ENCODE peak calls at places on chromosomes 2 and 18, in nine cellular contexts. One of them, this sample, is unnamed.

GRCh38 chr2:23351388-23352141 is 33.4 kb upstream of the KLHL29 start:
- DNase-seq in mammary epithelial cell: peak
- DNase-seq in AG09309: peak
- DNase-seq in MV-4-11: peak
- DNase-seq in NCI-H345: no peak
- DNase-seq in NCI-H510A treated with DMSO at 0.1 percent for 48 hours: peak
- DNase-seq in B cell: peak
- DNase-seq in cardiac fibroblast: peak
- DNase-seq in neural progenitor cell: peak
- DNase-seq in this sample: peak

GRCh38 chr2:121150713-121151112 is 134.3 kb downstream of the TFCP2L1 start:
- DNase-seq in mammary epithelial cell: no peak
- DNase-seq in AG09309: no peak
- DNase-seq in MV-4-11: no peak
- DNase-seq in NCI-H345: no peak
- DNase-seq in NCI-H510A treated with DMSO at 0.1 percent for 48 hours: no peak
- DNase-seq in B cell: no peak
- DNase-seq in cardiac fibroblast: no peak
- DNase-seq in neural progenitor cell: no peak
- DNase-seq in this sample: no peak

GRCh38 chr2:30208453-30208852 is 22.9 kb upstream of the LBH start:
- DNase-seq in mammary epithelial cell: peak
- DNase-seq in AG09309: peak
- DNase-seq in MV-4-11: peak
- DNase-seq in NCI-H345: peak
- DNase-seq in NCI-H510A treated with DMSO at 0.1 percent for 48 hours: peak
- DNase-seq in B cell: peak
- DNase-seq in cardiac fibroblast: peak
- DNase-seq in neural progenitor cell: peak
- DNase-seq in this sample: no peak

GRCh38 chr18:60936101-60936500 is 397.1 kb upstream of the CDH20 start:
- DNase-seq in mammary epithelial cell: no peak
- DNase-seq in AG09309: no peak
- DNase-seq in MV-4-11: no peak
- DNase-seq in NCI-H345: no peak
- DNase-seq in NCI-H510A treated with DMSO at 0.1 percent for 48 hours: no peak
- DNase-seq in B cell: no peak
- DNase-seq in cardiac fibroblast: no peak
- DNase-seq in neural progenitor cell: no peak
- DNase-seq in this sample: no peak

GRCh38 chr2:51220080-51220479 is 188.1 kb upstream of the NRXN1 start:
- DNase-seq in mammary epithelial cell: no peak
- DNase-seq in AG09309: no peak
- DNase-seq in MV-4-11: no peak
- DNase-seq in NCI-H345: no peak
- DNase-seq in NCI-H510A treated with DMSO at 0.1 percent for 48 hours: no peak
- DNase-seq in B cell: no peak
- DNase-seq in cardiac fibroblast: no peak
- DNase-seq in neural progenitor cell: no peak
- DNase-seq in this sample: no peak

GRCh38 chr2:22209545-22209944 is 1085.8 kb downstream of the TDRD15 start:
- DNase-seq in mammary epithelial cell: no peak
- DNase-seq in AG09309: no peak
- DNase-seq in MV-4-11: no peak
- DNase-seq in NCI-H345: no peak
- DNase-seq in NCI-H510A treated with DMSO at 0.1 percent for 48 hours: no peak
- DNase-seq in B cell: no peak
- DNase-seq in cardiac fibroblast: no peak
- DNase-seq in neural progenitor cell: no peak
- DNase-seq in this sample: no peak

GRCh38 chr2:48444404-48444803 is 85.5 kb upstream of the STON1 start:
- DNase-seq in mammary epithelial cell: no peak
- DNase-seq in AG09309: no peak
- DNase-seq in MV-4-11: no peak
- DNase-seq in NCI-H345: peak
- DNase-seq in NCI-H510A treated with DMSO at 0.1 percent for 48 hours: peak
- DNase-seq in B cell: no peak
- DNase-seq in cardiac fibroblast: no peak
- DNase-seq in neural progenitor cell: no peak
- DNase-seq in this sample: no peak

GRCh38 chr2:105397959-105398521 is 811 bp downstream of the FHL2 start:
- DNase-seq in mammary epithelial cell: no peak
- DNase-seq in AG09309: no peak
- DNase-seq in MV-4-11: no peak
- DNase-seq in NCI-H345: no peak
- DNase-seq in NCI-H510A treated with DMSO at 0.1 percent for 48 hours: peak
- DNase-seq in B cell: no peak
- DNase-seq in cardiac fibroblast: peak
- DNase-seq in neural progenitor cell: no peak
- DNase-seq in this sample: no peak

GRCh38 chr2:131146255-131146654 is 41.1 kb downstream of the PLEKHB2 start:
- DNase-seq in mammary epithelial cell: no peak
- DNase-seq in AG09309: no peak
- DNase-seq in MV-4-11: peak
- DNase-seq in NCI-H345: no peak
- DNase-seq in NCI-H510A treated with DMSO at 0.1 percent for 48 hours: no peak
- DNase-seq in B cell: no peak
- DNase-seq in cardiac fibroblast: no peak
- DNase-seq in neural progenitor cell: no peak
- DNase-seq in this sample: no peak

GRCh38 chr18:25896178-25896780 is 194.1 kb downstream of the SS18 start:
- DNase-seq in mammary epithelial cell: peak
- DNase-seq in AG09309: peak
- DNase-seq in MV-4-11: peak
- DNase-seq in NCI-H345: peak
- DNase-seq in NCI-H510A treated with DMSO at 0.1 percent for 48 hours: peak
- DNase-seq in B cell: peak
- DNase-seq in cardiac fibroblast: peak
- DNase-seq in neural progenitor cell: peak
- DNase-seq in this sample: no peak

GRCh38 chr18:42112657-42113420 is 157.8 kb downstream of the PIK3C3 start:
- DNase-seq in mammary epithelial cell: no peak
- DNase-seq in AG09309: no peak
- DNase-seq in MV-4-11: peak
- DNase-seq in NCI-H345: no peak
- DNase-seq in NCI-H510A treated with DMSO at 0.1 percent for 48 hours: peak
- DNase-seq in B cell: no peak
- DNase-seq in cardiac fibroblast: peak
- DNase-seq in neural progenitor cell: no peak
- DNase-seq in this sample: no peak

GRCh38 chr2:238104521-238105311 is 4.6 kb downstream of the ESPNL start:
- DNase-seq in mammary epithelial cell: no peak
- DNase-seq in AG09309: no peak
- DNase-seq in MV-4-11: no peak
- DNase-seq in NCI-H345: no peak
- DNase-seq in NCI-H510A treated with DMSO at 0.1 percent for 48 hours: no peak
- DNase-seq in B cell: peak
- DNase-seq in cardiac fibroblast: no peak
- DNase-seq in neural progenitor cell: no peak
- DNase-seq in this sample: no peak

GRCh38 chr2:37679072-37679695 is 7.7 kb upstream of the CDC42EP3 start:
- DNase-seq in mammary epithelial cell: no peak
- DNase-seq in AG09309: no peak
- DNase-seq in MV-4-11: no peak
- DNase-seq in NCI-H345: no peak
- DNase-seq in NCI-H510A treated with DMSO at 0.1 percent for 48 hours: peak
- DNase-seq in B cell: no peak
- DNase-seq in cardiac fibroblast: no peak
- DNase-seq in neural progenitor cell: no peak
- DNase-seq in this sample: no peak

GRCh38 chr2:18545384-18545783 is 15.1 kb downstream of the RDH14 start:
- DNase-seq in mammary epithelial cell: peak
- DNase-seq in AG09309: no peak
- DNase-seq in MV-4-11: no peak
- DNase-seq in NCI-H345: peak
- DNase-seq in NCI-H510A treated with DMSO at 0.1 percent for 48 hours: peak
- DNase-seq in B cell: no peak
- DNase-seq in cardiac fibroblast: no peak
- DNase-seq in neural progenitor cell: no peak
- DNase-seq in this sample: no peak

GRCh38 chr2:181785677-181786344 is 105.5 kb upstream of the NEUROD1 start:
- DNase-seq in mammary epithelial cell: peak
- DNase-seq in AG09309: peak
- DNase-seq in MV-4-11: no peak
- DNase-seq in NCI-H345: no peak
- DNase-seq in NCI-H510A treated with DMSO at 0.1 percent for 48 hours: no peak
- DNase-seq in B cell: no peak
- DNase-seq in cardiac fibroblast: no peak
- DNase-seq in neural progenitor cell: no peak
- DNase-seq in this sample: no peak

GRCh38 chr2:45616663-45617411 is 5.8 kb upstream of the SRBD1 start:
- DNase-seq in mammary epithelial cell: peak
- DNase-seq in AG09309: no peak
- DNase-seq in MV-4-11: no peak
- DNase-seq in NCI-H345: no peak
- DNase-seq in NCI-H510A treated with DMSO at 0.1 percent for 48 hours: no peak
- DNase-seq in B cell: no peak
- DNase-seq in cardiac fibroblast: peak
- DNase-seq in neural progenitor cell: no peak
- DNase-seq in this sample: no peak

GRCh38 chr18:29311580-29311979 is 1134.7 kb upstream of the CDH2 start:
- DNase-seq in mammary epithelial cell: no peak
- DNase-seq in AG09309: no peak
- DNase-seq in MV-4-11: no peak
- DNase-seq in NCI-H345: no peak
- DNase-seq in NCI-H510A treated with DMSO at 0.1 percent for 48 hours: no peak
- DNase-seq in B cell: no peak
- DNase-seq in cardiac fibroblast: no peak
- DNase-seq in neural progenitor cell: no peak
- DNase-seq in this sample: no peak

GRCh38 chr18:73690222-73690621 is 457.4 kb downstream of the FBXO15 start:
- DNase-seq in mammary epithelial cell: no peak
- DNase-seq in AG09309: no peak
- DNase-seq in MV-4-11: no peak
- DNase-seq in NCI-H345: no peak
- DNase-seq in NCI-H510A treated with DMSO at 0.1 percent for 48 hours: no peak
- DNase-seq in B cell: no peak
- DNase-seq in cardiac fibroblast: no peak
- DNase-seq in neural progenitor cell: peak
- DNase-seq in this sample: no peak

GRCh38 chr2:150591901-150592300 is 104.4 kb upstream of the RND3 start:
- DNase-seq in mammary epithelial cell: peak
- DNase-seq in AG09309: no peak
- DNase-seq in MV-4-11: no peak
- DNase-seq in NCI-H345: no peak
- DNase-seq in NCI-H510A treated with DMSO at 0.1 percent for 48 hours: no peak
- DNase-seq in B cell: no peak
- DNase-seq in cardiac fibroblast: peak
- DNase-seq in neural progenitor cell: no peak
- DNase-seq in this sample: no peak

GRCh38 chr18:49135871-49136270 is 185.1 kb upstream of the SMAD7 start:
- DNase-seq in mammary epithelial cell: peak
- DNase-seq in AG09309: no peak
- DNase-seq in MV-4-11: peak
- DNase-seq in NCI-H345: no peak
- DNase-seq in NCI-H510A treated with DMSO at 0.1 percent for 48 hours: no peak
- DNase-seq in B cell: no peak
- DNase-seq in cardiac fibroblast: peak
- DNase-seq in neural progenitor cell: no peak
- DNase-seq in this sample: no peak

GRCh38 chr2:237533668-237534138 is 32.7 kb upstream of the PRLH start:
- DNase-seq in mammary epithelial cell: no peak
- DNase-seq in AG09309: no peak
- DNase-seq in MV-4-11: peak
- DNase-seq in NCI-H345: peak
- DNase-seq in NCI-H510A treated with DMSO at 0.1 percent for 48 hours: no peak
- DNase-seq in B cell: no peak
- DNase-seq in cardiac fibroblast: no peak
- DNase-seq in neural progenitor cell: no peak
- DNase-seq in this sample: no peak

GRCh38 chr2:62415019-62415431 is 91.0 kb downstream of the TMEM17 start:
- DNase-seq in mammary epithelial cell: no peak
- DNase-seq in AG09309: no peak
- DNase-seq in MV-4-11: peak
- DNase-seq in NCI-H345: no peak
- DNase-seq in NCI-H510A treated with DMSO at 0.1 percent for 48 hours: no peak
- DNase-seq in B cell: no peak
- DNase-seq in cardiac fibroblast: no peak
- DNase-seq in neural progenitor cell: no peak
- DNase-seq in this sample: peak

GRCh38 chr2:145623136-145623535 is 1103.2 kb upstream of the ZEB2 start:
- DNase-seq in mammary epithelial cell: peak
- DNase-seq in AG09309: peak
- DNase-seq in MV-4-11: no peak
- DNase-seq in NCI-H345: no peak
- DNase-seq in NCI-H510A treated with DMSO at 0.1 percent for 48 hours: no peak
- DNase-seq in B cell: no peak
- DNase-seq in cardiac fibroblast: peak
- DNase-seq in neural progenitor cell: no peak
- DNase-seq in this sample: no peak

GRCh38 chr2:127067620-127068350 is 39.2 kb downstream of the BIN1 start:
- DNase-seq in mammary epithelial cell: peak
- DNase-seq in AG09309: no peak
- DNase-seq in MV-4-11: peak
- DNase-seq in NCI-H345: peak
- DNase-seq in NCI-H510A treated with DMSO at 0.1 percent for 48 hours: no peak
- DNase-seq in B cell: peak
- DNase-seq in cardiac fibroblast: peak
- DNase-seq in neural progenitor cell: peak
- DNase-seq in this sample: no peak

GRCh38 chr2:238730001-238730669 is 117.8 kb upstream of the TWIST2 start:
- DNase-seq in mammary epithelial cell: no peak
- DNase-seq in AG09309: no peak
- DNase-seq in MV-4-11: no peak
- DNase-seq in NCI-H345: no peak
- DNase-seq in NCI-H510A treated with DMSO at 0.1 percent for 48 hours: no peak
- DNase-seq in B cell: no peak
- DNase-seq in cardiac fibroblast: no peak
- DNase-seq in neural progenitor cell: no peak
- DNase-seq in this sample: no peak

GRCh38 chr18:29383311-29384273 is 1206.7 kb upstream of the CDH2 start:
- DNase-seq in mammary epithelial cell: peak
- DNase-seq in AG09309: no peak
- DNase-seq in MV-4-11: peak
- DNase-seq in NCI-H345: no peak
- DNase-seq in NCI-H510A treated with DMSO at 0.1 percent for 48 hours: no peak
- DNase-seq in B cell: no peak
- DNase-seq in cardiac fibroblast: peak
- DNase-seq in neural progenitor cell: no peak
- DNase-seq in this sample: no peak

GRCh38 chr2:25831744-25832449 is 46.4 kb downstream of the ASXL2 start:
- DNase-seq in mammary epithelial cell: no peak
- DNase-seq in AG09309: no peak
- DNase-seq in MV-4-11: peak
- DNase-seq in NCI-H345: no peak
- DNase-seq in NCI-H510A treated with DMSO at 0.1 percent for 48 hours: no peak
- DNase-seq in B cell: no peak
- DNase-seq in cardiac fibroblast: no peak
- DNase-seq in neural progenitor cell: no peak
- DNase-seq in this sample: no peak

GRCh38 chr18:13268035-13268700 is 49.6 kb downstream of the LDLRAD4 start:
- DNase-seq in mammary epithelial cell: peak
- DNase-seq in AG09309: peak
- DNase-seq in MV-4-11: peak
- DNase-seq in NCI-H345: no peak
- DNase-seq in NCI-H510A treated with DMSO at 0.1 percent for 48 hours: no peak
- DNase-seq in B cell: no peak
- DNase-seq in cardiac fibroblast: peak
- DNase-seq in neural progenitor cell: peak
- DNase-seq in this sample: no peak

GRCh38 chr18:25669741-25670140 is 317.8 kb upstream of the ZNF521 start:
- DNase-seq in mammary epithelial cell: no peak
- DNase-seq in AG09309: no peak
- DNase-seq in MV-4-11: no peak
- DNase-seq in NCI-H345: no peak
- DNase-seq in NCI-H510A treated with DMSO at 0.1 percent for 48 hours: no peak
- DNase-seq in B cell: no peak
- DNase-seq in cardiac fibroblast: no peak
- DNase-seq in neural progenitor cell: peak
- DNase-seq in this sample: no peak